ENCODE peak calls at places on chromosome 9, in nine cellular contexts. One of them, this sample, is unnamed.

GRCh38 chr9:112447283-112447761 is 39.3 kb upstream of the KIAA1958 start:
- DNase-seq in pancreas: no peak
- DNase-seq in GM06990: peak; percentile 3
- DNase-seq in adrenal gland: peak; percentile 60
- DNase-seq in mesendoderm: no peak
- DNase-seq in epithelial cell of esophagus: peak; percentile 70
- DNase-seq in cardiac fibroblast: peak; percentile 36
- DNase-seq in PC-9: no peak
- DNase-seq in astrocyte of the spinal cord: no peak
- DNase-seq in this sample: peak; percentile 59

GRCh38 chr9:92720807-92721535 is 43.7 kb downstream of the BICD2 start:
- DNase-seq in pancreas: no peak
- DNase-seq in GM06990: no peak
- DNase-seq in adrenal gland: no peak
- DNase-seq in mesendoderm: no peak
- DNase-seq in epithelial cell of esophagus: no peak
- DNase-seq in cardiac fibroblast: no peak
- DNase-seq in PC-9: no peak
- DNase-seq in astrocyte of the spinal cord: no peak
- DNase-seq in this sample: no peak

GRCh38 chr9:123445981-123446610 is 90.1 kb downstream of the CRB2 start:
- DNase-seq in pancreas: no peak
- DNase-seq in GM06990: no peak
- DNase-seq in adrenal gland: no peak
- DNase-seq in mesendoderm: peak; percentile 81
- DNase-seq in epithelial cell of esophagus: peak; percentile 19
- DNase-seq in cardiac fibroblast: peak; percentile 6
- DNase-seq in PC-9: no peak
- DNase-seq in astrocyte of the spinal cord: peak; percentile 14
- DNase-seq in this sample: no peak

GRCh38 chr9:111922324-111923013 is 25.9 kb downstream of the UGCG start:
- DNase-seq in pancreas: no peak
- DNase-seq in GM06990: no peak
- DNase-seq in adrenal gland: no peak
- DNase-seq in mesendoderm: no peak
- DNase-seq in epithelial cell of esophagus: no peak
- DNase-seq in cardiac fibroblast: no peak
- DNase-seq in PC-9: no peak
- DNase-seq in astrocyte of the spinal cord: no peak
- DNase-seq in this sample: no peak

GRCh38 chr9:129150672-129151211 is 27.3 kb downstream of the IER5L start:
- DNase-seq in pancreas: no peak
- DNase-seq in GM06990: no peak
- DNase-seq in adrenal gland: no peak
- DNase-seq in mesendoderm: no peak
- DNase-seq in epithelial cell of esophagus: no peak
- DNase-seq in cardiac fibroblast: no peak
- DNase-seq in PC-9: no peak
- DNase-seq in astrocyte of the spinal cord: no peak
- DNase-seq in this sample: no peak

GRCh38 chr9:110714314-110714713 is 45.7 kb downstream of the MUSK start:
- DNase-seq in pancreas: no peak
- DNase-seq in GM06990: no peak
- DNase-seq in adrenal gland: no peak
- DNase-seq in mesendoderm: peak; percentile 9
- DNase-seq in epithelial cell of esophagus: no peak
- DNase-seq in cardiac fibroblast: no peak
- DNase-seq in PC-9: no peak
- DNase-seq in astrocyte of the spinal cord: peak; percentile 42
- DNase-seq in this sample: no peak

GRCh38 chr9:98191615-98192502 is 578 bp downstream of the CORO2A start:
- DNase-seq in pancreas: peak; percentile 17
- DNase-seq in GM06990: no peak
- DNase-seq in adrenal gland: no peak
- DNase-seq in mesendoderm: peak; percentile 63
- DNase-seq in epithelial cell of esophagus: peak; percentile 71
- DNase-seq in cardiac fibroblast: no peak
- DNase-seq in PC-9: peak; percentile 59
- DNase-seq in astrocyte of the spinal cord: no peak
- DNase-seq in this sample: no peak

GRCh38 chr9:96122255-96122654 is 179.7 kb downstream of the HSD17B3 start:
- DNase-seq in pancreas: no peak
- DNase-seq in GM06990: no peak
- DNase-seq in adrenal gland: no peak
- DNase-seq in mesendoderm: no peak
- DNase-seq in epithelial cell of esophagus: no peak
- DNase-seq in cardiac fibroblast: no peak
- DNase-seq in PC-9: no peak
- DNase-seq in astrocyte of the spinal cord: no peak
- DNase-seq in this sample: no peak

GRCh38 chr9:114611516-114612271 is 603 bp downstream of the TMEM268 start:
- DNase-seq in pancreas: peak; percentile 60
- DNase-seq in GM06990: peak; percentile 60
- DNase-seq in adrenal gland: peak; percentile 77
- DNase-seq in mesendoderm: peak; percentile 41
- DNase-seq in epithelial cell of esophagus: peak; percentile 52
- DNase-seq in cardiac fibroblast: peak; percentile 73
- DNase-seq in PC-9: peak; percentile 52
- DNase-seq in astrocyte of the spinal cord: peak; percentile 53
- DNase-seq in this sample: no peak

GRCh38 chr9:97645720-97646119 is 12.1 kb downstream of the NCBP1 start:
- DNase-seq in pancreas: no peak
- DNase-seq in GM06990: no peak
- DNase-seq in adrenal gland: no peak
- DNase-seq in mesendoderm: no peak
- DNase-seq in epithelial cell of esophagus: no peak
- DNase-seq in cardiac fibroblast: no peak
- DNase-seq in PC-9: no peak
- DNase-seq in astrocyte of the spinal cord: no peak
- DNase-seq in this sample: no peak

GRCh38 chr9:134536101-134536900 is 105.3 kb upstream of the COL5A1 start:
- DNase-seq in pancreas: no peak
- DNase-seq in GM06990: no peak
- DNase-seq in adrenal gland: no peak
- DNase-seq in mesendoderm: no peak
- DNase-seq in epithelial cell of esophagus: no peak
- DNase-seq in cardiac fibroblast: peak; percentile 72
- DNase-seq in PC-9: peak; percentile 29
- DNase-seq in astrocyte of the spinal cord: peak; percentile 85
- DNase-seq in this sample: peak; percentile 53

GRCh38 chr9:71663931-71664459 is 104.3 kb downstream of the CEMIP2 start:
- DNase-seq in pancreas: no peak
- DNase-seq in GM06990: no peak
- DNase-seq in adrenal gland: no peak
- DNase-seq in mesendoderm: peak; percentile 44
- DNase-seq in epithelial cell of esophagus: no peak
- DNase-seq in cardiac fibroblast: peak; percentile 19
- DNase-seq in PC-9: no peak
- DNase-seq in astrocyte of the spinal cord: peak; percentile 35
- DNase-seq in this sample: no peak

GRCh38 chr9:100029246-100029645 is 69.6 kb downstream of the ERP44 start:
- DNase-seq in pancreas: no peak
- DNase-seq in GM06990: no peak
- DNase-seq in adrenal gland: no peak
- DNase-seq in mesendoderm: no peak
- DNase-seq in epithelial cell of esophagus: no peak
- DNase-seq in cardiac fibroblast: no peak
- DNase-seq in PC-9: no peak
- DNase-seq in astrocyte of the spinal cord: no peak
- DNase-seq in this sample: no peak

GRCh38 chr9:100028201-100028784 is 70.5 kb downstream of the ERP44 start:
- DNase-seq in pancreas: peak; percentile 79
- DNase-seq in GM06990: peak; percentile 54
- DNase-seq in adrenal gland: peak; percentile 84
- DNase-seq in mesendoderm: peak; percentile 89
- DNase-seq in epithelial cell of esophagus: peak; percentile 77
- DNase-seq in cardiac fibroblast: peak; percentile 85
- DNase-seq in PC-9: peak; percentile 61
- DNase-seq in astrocyte of the spinal cord: peak; percentile 80
- DNase-seq in this sample: peak; percentile 17

GRCh38 chr9:100030548-100030947 is 68.3 kb downstream of the ERP44 start:
- DNase-seq in pancreas: no peak
- DNase-seq in GM06990: no peak
- DNase-seq in adrenal gland: no peak
- DNase-seq in mesendoderm: no peak
- DNase-seq in epithelial cell of esophagus: no peak
- DNase-seq in cardiac fibroblast: no peak
- DNase-seq in PC-9: no peak
- DNase-seq in astrocyte of the spinal cord: no peak
- DNase-seq in this sample: no peak

GRCh38 chr9:100038472-100038871 is 60.3 kb downstream of the ERP44 start:
- DNase-seq in pancreas: no peak
- DNase-seq in GM06990: no peak
- DNase-seq in adrenal gland: no peak
- DNase-seq in mesendoderm: no peak
- DNase-seq in epithelial cell of esophagus: no peak
- DNase-seq in cardiac fibroblast: no peak
- DNase-seq in PC-9: no peak
- DNase-seq in astrocyte of the spinal cord: no peak
- DNase-seq in this sample: no peak

GRCh38 chr9:100033877-100034551 is 64.8 kb downstream of the ERP44 start:
- DNase-seq in pancreas: no peak
- DNase-seq in GM06990: no peak
- DNase-seq in adrenal gland: no peak
- DNase-seq in mesendoderm: no peak
- DNase-seq in epithelial cell of esophagus: no peak
- DNase-seq in cardiac fibroblast: no peak
- DNase-seq in PC-9: no peak
- DNase-seq in astrocyte of the spinal cord: no peak
- DNase-seq in this sample: no peak
- H3K4me3 ChIP-seq in pancreas: no peak overlapping the region
- H3K4me3 ChIP-seq in GM06990: no peak overlapping the region
- H3K4me3 ChIP-seq in adrenal gland: no peak overlapping the region
- H3K4me3 ChIP-seq in mesendoderm: no peak overlapping the region
- H3K4me3 ChIP-seq in epithelial cell of esophagus: no peak overlapping the region
- H3K4me3 ChIP-seq in cardiac fibroblast: no peak overlapping the region
- H3K4me3 ChIP-seq in PC-9: no peak overlapping the region
- H3K4me3 ChIP-seq in astrocyte of the spinal cord: no peak overlapping the region
- H3K4me3 ChIP-seq in this sample: no peak overlapping the region

GRCh38 chr9:136283291-136284235 is 20.3 kb downstream of the CCDC187 start:
- DNase-seq in pancreas: peak; percentile 93
- DNase-seq in GM06990: peak; percentile 62
- DNase-seq in adrenal gland: peak; percentile 83
- DNase-seq in mesendoderm: peak; percentile 79
- DNase-seq in epithelial cell of esophagus: peak; percentile 68
- DNase-seq in cardiac fibroblast: peak; percentile 73
- DNase-seq in PC-9: peak; percentile 86
- DNase-seq in astrocyte of the spinal cord: peak; percentile 45
- DNase-seq in this sample: no peak
- H3K4me3 ChIP-seq in pancreas: no peak overlapping the region
- H3K4me3 ChIP-seq in GM06990: peak overlapping the region; percentile 40
- H3K4me3 ChIP-seq in adrenal gland: no peak overlapping the region
- H3K4me3 ChIP-seq in mesendoderm: no peak overlapping the region
- H3K4me3 ChIP-seq in epithelial cell of esophagus: no peak overlapping the region
- H3K4me3 ChIP-seq in cardiac fibroblast: no peak overlapping the region
- H3K4me3 ChIP-seq in PC-9: no peak overlapping the region
- H3K4me3 ChIP-seq in astrocyte of the spinal cord: no peak overlapping the region
- H3K4me3 ChIP-seq in this sample: no peak overlapping the region

GRCh38 chr9:113503613-113504230 is 40.2 kb downstream of the RGS3 start:
- DNase-seq in pancreas: no peak
- DNase-seq in GM06990: no peak
- DNase-seq in adrenal gland: no peak
- DNase-seq in mesendoderm: peak; percentile 37
- DNase-seq in epithelial cell of esophagus: no peak
- DNase-seq in cardiac fibroblast: peak; percentile 39
- DNase-seq in PC-9: no peak
- DNase-seq in astrocyte of the spinal cord: no peak
- DNase-seq in this sample: no peak

GRCh38 chr9:113501821-113502220 is 38.3 kb downstream of the RGS3 start:
- DNase-seq in pancreas: no peak
- DNase-seq in GM06990: no peak
- DNase-seq in adrenal gland: no peak
- DNase-seq in mesendoderm: no peak
- DNase-seq in epithelial cell of esophagus: no peak
- DNase-seq in cardiac fibroblast: no peak
- DNase-seq in PC-9: no peak
- DNase-seq in astrocyte of the spinal cord: no peak
- DNase-seq in this sample: no peak

GRCh38 chr9:113504725-113505590 is 41.4 kb downstream of the RGS3 start:
- DNase-seq in pancreas: no peak
- DNase-seq in GM06990: no peak
- DNase-seq in adrenal gland: peak; percentile 51
- DNase-seq in mesendoderm: no peak
- DNase-seq in epithelial cell of esophagus: no peak
- DNase-seq in cardiac fibroblast: no peak
- DNase-seq in PC-9: no peak
- DNase-seq in astrocyte of the spinal cord: no peak
- DNase-seq in this sample: no peak

GRCh38 chr9:113502427-113503008 is 39.0 kb downstream of the RGS3 start:
- DNase-seq in pancreas: no peak
- DNase-seq in GM06990: no peak
- DNase-seq in adrenal gland: no peak
- DNase-seq in mesendoderm: no peak
- DNase-seq in epithelial cell of esophagus: no peak
- DNase-seq in cardiac fibroblast: no peak
- DNase-seq in PC-9: no peak
- DNase-seq in astrocyte of the spinal cord: no peak
- DNase-seq in this sample: no peak

GRCh38 chr9:113503131-113503541 is 39.6 kb downstream of the RGS3 start:
- DNase-seq in pancreas: no peak
- DNase-seq in GM06990: no peak
- DNase-seq in adrenal gland: no peak
- DNase-seq in mesendoderm: no peak
- DNase-seq in epithelial cell of esophagus: no peak
- DNase-seq in cardiac fibroblast: no peak
- DNase-seq in PC-9: no peak
- DNase-seq in astrocyte of the spinal cord: no peak
- DNase-seq in this sample: no peak
- H3K4me3 ChIP-seq in pancreas: no peak overlapping the region
- H3K4me3 ChIP-seq in GM06990: no peak overlapping the region
- H3K4me3 ChIP-seq in adrenal gland: no peak overlapping the region
- H3K4me3 ChIP-seq in mesendoderm: no peak overlapping the region
- H3K4me3 ChIP-seq in epithelial cell of esophagus: no peak overlapping the region
- H3K4me3 ChIP-seq in cardiac fibroblast: peak overlapping the region; percentile 14
- H3K4me3 ChIP-seq in PC-9: no peak overlapping the region
- H3K4me3 ChIP-seq in astrocyte of the spinal cord: no peak overlapping the region
- H3K4me3 ChIP-seq in this sample: no peak overlapping the region

DNA sequence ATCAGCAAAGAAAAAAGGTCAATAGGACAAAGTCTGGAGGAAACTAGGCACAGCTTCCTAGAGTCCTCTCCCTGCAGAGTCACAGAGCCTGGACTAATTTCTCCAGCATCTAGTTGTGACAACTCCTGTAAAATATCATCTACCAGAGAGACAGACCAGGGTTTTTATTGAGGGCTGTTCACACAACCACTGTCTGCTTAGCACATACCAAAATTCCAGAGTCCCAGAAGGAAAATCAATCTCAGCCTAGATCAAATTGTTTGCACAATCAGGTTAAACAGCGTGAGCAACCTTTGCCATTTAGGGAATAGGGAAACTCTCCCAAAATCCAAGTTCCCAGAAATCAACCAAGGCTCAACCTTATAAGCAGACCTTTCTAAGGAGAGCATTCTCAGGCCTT is 190.3 kb downstream of the SYK start:
- DNase-seq in pancreas: no peak
- DNase-seq in GM06990: no peak
- DNase-seq in adrenal gland: no peak
- DNase-seq in mesendoderm: no peak
- DNase-seq in epithelial cell of esophagus: no peak
- DNase-seq in cardiac fibroblast: peak; percentile 25
- DNase-seq in PC-9: no peak
- DNase-seq in astrocyte of the spinal cord: no peak
- DNase-seq in this sample: no peak
- H3K4me3 ChIP-seq in pancreas: no peak overlapping the region
- H3K4me3 ChIP-seq in GM06990: no peak overlapping the region
- H3K4me3 ChIP-seq in adrenal gland: no peak overlapping the region
- H3K4me3 ChIP-seq in mesendoderm: no peak overlapping the region
- H3K4me3 ChIP-seq in epithelial cell of esophagus: no peak overlapping the region
- H3K4me3 ChIP-seq in cardiac fibroblast: no peak overlapping the region
- H3K4me3 ChIP-seq in PC-9: no peak overlapping the region
- H3K4me3 ChIP-seq in astrocyte of the spinal cord: no peak overlapping the region
- H3K4me3 ChIP-seq in this sample: no peak overlapping the region

This sample was measured in AG04449.